ENCODE peak calls at places on chromosomes 5 and 9, in five cellular contexts. One of them, this sample, is unnamed.

GRCh38 chr5:153573326-153574033 is 83.0 kb downstream of the GRIA1 start:
- DNase-seq in kidney: no peak
- DNase-seq in kidney epithelial cell: no peak
- DNase-seq in heart right ventricle: no peak
- DNase-seq in effector memory CD4-positive, alpha-beta T cell: no peak
- DNase-seq in this sample: no peak

GRCh38 chr5:140576776-140577201 is 12.2 kb downstream of the SLC35A4 start:
- DNase-seq in kidney epithelial cell: no peak
- DNase-seq in kidney: no peak
- DNase-seq in heart right ventricle: no peak
- DNase-seq in effector memory CD4-positive, alpha-beta T cell: no peak
- DNase-seq in this sample: no peak

GRCh38 chr5:40615586-40616193 is 64.0 kb upstream of the PTGER4 start:
- DNase-seq in kidney: no peak
- DNase-seq in heart right ventricle: no peak
- DNase-seq in effector memory CD4-positive, alpha-beta T cell: no peak
- DNase-seq in kidney epithelial cell: no peak
- DNase-seq in this sample: no peak

GRCh38 chr9:77735515-77735914 is 87.4 kb upstream of the GNA14 start:
- DNase-seq in heart right ventricle: peak
- DNase-seq in kidney: no peak
- DNase-seq in effector memory CD4-positive, alpha-beta T cell: no peak
- DNase-seq in kidney epithelial cell: no peak
- DNase-seq in this sample: no peak

GRCh38 chr9:5611321-5612186 is 17.4 kb upstream of the RIC1 start:
- DNase-seq in kidney epithelial cell: no peak
- DNase-seq in effector memory CD4-positive, alpha-beta T cell: no peak
- DNase-seq in kidney: no peak
- DNase-seq in heart right ventricle: no peak
- DNase-seq in this sample: no peak

GRCh38 chr5:146344155-146345118 is 5.8 kb downstream of the POU4F3 start:
- DNase-seq in effector memory CD4-positive, alpha-beta T cell: no peak
- DNase-seq in heart right ventricle: no peak
- DNase-seq in kidney: no peak
- DNase-seq in kidney epithelial cell: no peak
- DNase-seq in this sample: no peak

GRCh38 chr5:133385346-133385745 is 227.0 kb downstream of the FSTL4 start:
- DNase-seq in effector memory CD4-positive, alpha-beta T cell: no peak
- DNase-seq in kidney epithelial cell: no peak
- DNase-seq in kidney: no peak
- DNase-seq in heart right ventricle: no peak
- DNase-seq in this sample: no peak

GRCh38 chr5:37575541-37576489 is 196.7 kb downstream of the WDR70 start:
- DNase-seq in effector memory CD4-positive, alpha-beta T cell: no peak
- DNase-seq in kidney: no peak
- DNase-seq in kidney epithelial cell: no peak
- DNase-seq in heart right ventricle: no peak
- DNase-seq in this sample: no peak

GRCh38 chr5:81192351-81192750 is 40.8 kb upstream of the CKMT2 start:
- DNase-seq in kidney epithelial cell: no peak
- DNase-seq in effector memory CD4-positive, alpha-beta T cell: no peak
- DNase-seq in heart right ventricle: no peak
- DNase-seq in kidney: no peak
- DNase-seq in this sample: no peak

GRCh38 chr5:151239237-151239861 is 13.6 kb upstream of the GM2A start:
- DNase-seq in kidney: peak
- DNase-seq in kidney epithelial cell: no peak
- DNase-seq in heart right ventricle: peak
- DNase-seq in effector memory CD4-positive, alpha-beta T cell: peak
- DNase-seq in this sample: no peak

GRCh38 chr9:137987244-137988030 is 109.9 kb downstream of the CACNA1B start:
- DNase-seq in effector memory CD4-positive, alpha-beta T cell: no peak
- DNase-seq in kidney: no peak
- DNase-seq in heart right ventricle: no peak
- DNase-seq in kidney epithelial cell: no peak
- DNase-seq in this sample: no peak

GRCh38 chr5:89277791-89278190 is 394.8 kb upstream of the MEF2C start:
- DNase-seq in heart right ventricle: no peak
- DNase-seq in kidney: no peak
- DNase-seq in effector memory CD4-positive, alpha-beta T cell: no peak
- DNase-seq in kidney epithelial cell: no peak
- DNase-seq in this sample: no peak

GRCh38 chr5:176738851-176739250 is 71.5 kb upstream of the UNC5A start:
- DNase-seq in kidney: no peak
- DNase-seq in kidney epithelial cell: no peak
- DNase-seq in effector memory CD4-positive, alpha-beta T cell: no peak
- DNase-seq in heart right ventricle: no peak
- DNase-seq in this sample: no peak

GRCh38 chr5:1343315-1343751 is 1.6 kb downstream of the CLPTM1L start:
- DNase-seq in kidney: peak
- DNase-seq in effector memory CD4-positive, alpha-beta T cell: no peak
- DNase-seq in heart right ventricle: no peak
- DNase-seq in kidney epithelial cell: no peak
- DNase-seq in this sample: no peak

GRCh38 chr5:65198777-65199120 is 283.0 kb downstream of the ADAMTS6 start:
- DNase-seq in kidney epithelial cell: peak
- DNase-seq in effector memory CD4-positive, alpha-beta T cell: no peak
- DNase-seq in kidney: no peak
- DNase-seq in heart right ventricle: no peak
- DNase-seq in this sample: no peak

GRCh38 chr5:120504057-120504456 is 40.0 kb downstream of the PRR16 start:
- DNase-seq in kidney: no peak
- DNase-seq in heart right ventricle: no peak
- DNase-seq in kidney epithelial cell: no peak
- DNase-seq in effector memory CD4-positive, alpha-beta T cell: no peak
- DNase-seq in this sample: no peak

GRCh38 chr5:143063175-143063970 is 293.2 kb downstream of the ARHGAP26 start:
- DNase-seq in kidney epithelial cell: no peak
- DNase-seq in effector memory CD4-positive, alpha-beta T cell: no peak
- DNase-seq in heart right ventricle: peak
- DNase-seq in kidney: no peak
- DNase-seq in this sample: no peak

GRCh38 chr5:36870399-36871040 is 6.0 kb upstream of the NIPBL start:
- DNase-seq in kidney epithelial cell: no peak
- DNase-seq in kidney: no peak
- DNase-seq in effector memory CD4-positive, alpha-beta T cell: no peak
- DNase-seq in heart right ventricle: no peak
- DNase-seq in this sample: peak

GRCh38 chr5:53318303-53318702 is 162.1 kb upstream of the FST start:
- DNase-seq in heart right ventricle: no peak
- DNase-seq in kidney epithelial cell: no peak
- DNase-seq in effector memory CD4-positive, alpha-beta T cell: no peak
- DNase-seq in kidney: no peak
- DNase-seq in this sample: no peak

GRCh38 chr5:33850100-33850594 is 41.6 kb downstream of the ADAMTS12 start:
- DNase-seq in heart right ventricle: no peak
- DNase-seq in kidney: no peak
- DNase-seq in effector memory CD4-positive, alpha-beta T cell: peak
- DNase-seq in kidney epithelial cell: peak
- DNase-seq in this sample: peak

GRCh38 chr9:87327567-87328125 is 170.0 kb upstream of the DAPK1 start:
- DNase-seq in kidney: no peak
- DNase-seq in kidney epithelial cell: no peak
- DNase-seq in heart right ventricle: no peak
- DNase-seq in effector memory CD4-positive, alpha-beta T cell: no peak
- DNase-seq in this sample: no peak

GRCh38 chr5:61496406-61497307 is 164.6 kb downstream of the ZSWIM6 start:
- DNase-seq in heart right ventricle: no peak
- DNase-seq in kidney epithelial cell: no peak
- DNase-seq in kidney: no peak
- DNase-seq in effector memory CD4-positive, alpha-beta T cell: no peak
- DNase-seq in this sample: no peak
- H3K4me3 ChIP-seq in heart right ventricle: no peak
- H3K4me3 ChIP-seq in kidney epithelial cell: no peak
- H3K4me3 ChIP-seq in kidney: no peak
- H3K4me3 ChIP-seq in effector memory CD4-positive, alpha-beta T cell: no peak
- H3K4me3 ChIP-seq in this sample: no peak

GRCh38 chr5:138725885-138726457 is 27.3 kb upstream of the CTNNA1 start:
- DNase-seq in kidney epithelial cell: no peak
- DNase-seq in heart right ventricle: peak
- DNase-seq in kidney: no peak
- DNase-seq in effector memory CD4-positive, alpha-beta T cell: no peak
- DNase-seq in this sample: no peak

GRCh38 chr5:138726848-138727247 is 26.4 kb upstream of the CTNNA1 start:
- DNase-seq in kidney epithelial cell: no peak
- DNase-seq in effector memory CD4-positive, alpha-beta T cell: no peak
- DNase-seq in kidney: no peak
- DNase-seq in heart right ventricle: no peak
- DNase-seq in this sample: peak

GRCh38 chr5:138722518-138722917 is 30.7 kb upstream of the CTNNA1 start:
- DNase-seq in kidney: no peak
- DNase-seq in effector memory CD4-positive, alpha-beta T cell: no peak
- DNase-seq in kidney epithelial cell: no peak
- DNase-seq in heart right ventricle: no peak
- DNase-seq in this sample: peak

GRCh38 chr5:138725153-138725884 is 27.9 kb upstream of the CTNNA1 start:
- DNase-seq in kidney: peak
- DNase-seq in effector memory CD4-positive, alpha-beta T cell: no peak
- DNase-seq in heart right ventricle: peak
- DNase-seq in kidney epithelial cell: peak
- DNase-seq in this sample: no peak

GRCh38 chr5:138724470-138725146 is 28.6 kb upstream of the CTNNA1 start:
- DNase-seq in heart right ventricle: peak
- DNase-seq in kidney epithelial cell: no peak
- DNase-seq in effector memory CD4-positive, alpha-beta T cell: no peak
- DNase-seq in kidney: no peak
- DNase-seq in this sample: no peak
- H3K4me3 ChIP-seq in heart right ventricle: no peak
- H3K4me3 ChIP-seq in kidney epithelial cell: no peak
- H3K4me3 ChIP-seq in effector memory CD4-positive, alpha-beta T cell: no peak
- H3K4me3 ChIP-seq in kidney: no peak
- H3K4me3 ChIP-seq in this sample: no peak

GRCh38 chr5:122629278-122629677 is 145.6 kb upstream of the SNX2 start:
- DNase-seq in heart right ventricle: no peak
- DNase-seq in kidney: no peak
- DNase-seq in effector memory CD4-positive, alpha-beta T cell: no peak
- DNase-seq in kidney epithelial cell: no peak
- DNase-seq in this sample: no peak
- H3K4me3 ChIP-seq in heart right ventricle: no peak
- H3K4me3 ChIP-seq in kidney: no peak
- H3K4me3 ChIP-seq in effector memory CD4-positive, alpha-beta T cell: no peak
- H3K4me3 ChIP-seq in kidney epithelial cell: no peak
- H3K4me3 ChIP-seq in this sample: no peak

GRCh38 chr5:83720805-83721431 is at the start of gene HAPLN1:
- DNase-seq in kidney epithelial cell: no peak
- DNase-seq in kidney: no peak
- DNase-seq in effector memory CD4-positive, alpha-beta T cell: no peak
- DNase-seq in heart right ventricle: no peak
- DNase-seq in this sample: no peak

GRCh38 chr5:83718195-83718825 is 2.3 kb downstream of the HAPLN1 start:
- DNase-seq in heart right ventricle: peak
- DNase-seq in kidney epithelial cell: peak
- DNase-seq in kidney: no peak
- DNase-seq in effector memory CD4-positive, alpha-beta T cell: no peak
- DNase-seq in this sample: peak

GRCh38 chr5:83721878-83722779 is 1.5 kb upstream of the HAPLN1 start:
- DNase-seq in kidney: peak
- DNase-seq in heart right ventricle: peak
- DNase-seq in effector memory CD4-positive, alpha-beta T cell: no peak
- DNase-seq in kidney epithelial cell: no peak
- DNase-seq in this sample: no peak

GRCh38 chr5:83715316-83716060 is 5.2 kb downstream of the HAPLN1 start:
- DNase-seq in kidney: no peak
- DNase-seq in kidney epithelial cell: no peak
- DNase-seq in effector memory CD4-positive, alpha-beta T cell: no peak
- DNase-seq in heart right ventricle: no peak
- DNase-seq in this sample: no peak

GRCh38 chr5:83718936-83719495 is 1.6 kb downstream of the HAPLN1 start:
- DNase-seq in effector memory CD4-positive, alpha-beta T cell: no peak
- DNase-seq in heart right ventricle: no peak
- DNase-seq in kidney: no peak
- DNase-seq in kidney epithelial cell: no peak
- DNase-seq in this sample: no peak
- H3K4me3 ChIP-seq in effector memory CD4-positive, alpha-beta T cell: no peak
- H3K4me3 ChIP-seq in heart right ventricle: no peak
- H3K4me3 ChIP-seq in kidney: no peak
- H3K4me3 ChIP-seq in kidney epithelial cell: no peak
- H3K4me3 ChIP-seq in this sample: no peak

GRCh38 chr9:80059979-80060378 is 488.2 kb downstream of the TLE4 start:
- DNase-seq in effector memory CD4-positive, alpha-beta T cell: no peak
- DNase-seq in kidney epithelial cell: no peak
- DNase-seq in heart right ventricle: no peak
- DNase-seq in kidney: no peak
- DNase-seq in this sample: no peak

GRCh38 chr9:80059191-80059590 is 487.4 kb downstream of the TLE4 start:
- DNase-seq in kidney: no peak
- DNase-seq in heart right ventricle: no peak
- DNase-seq in kidney epithelial cell: no peak
- DNase-seq in effector memory CD4-positive, alpha-beta T cell: no peak
- DNase-seq in this sample: no peak

GRCh38 chr9:80062581-80062980 is 490.8 kb downstream of the TLE4 start:
- DNase-seq in effector memory CD4-positive, alpha-beta T cell: no peak
- DNase-seq in heart right ventricle: no peak
- DNase-seq in kidney: no peak
- DNase-seq in kidney epithelial cell: no peak
- DNase-seq in this sample: no peak

GRCh38 chr9:80061096-80061495 is 489.3 kb downstream of the TLE4 start:
- DNase-seq in kidney: no peak
- DNase-seq in effector memory CD4-positive, alpha-beta T cell: no peak
- DNase-seq in kidney epithelial cell: no peak
- DNase-seq in heart right ventricle: no peak
- DNase-seq in this sample: no peak

DNA sequence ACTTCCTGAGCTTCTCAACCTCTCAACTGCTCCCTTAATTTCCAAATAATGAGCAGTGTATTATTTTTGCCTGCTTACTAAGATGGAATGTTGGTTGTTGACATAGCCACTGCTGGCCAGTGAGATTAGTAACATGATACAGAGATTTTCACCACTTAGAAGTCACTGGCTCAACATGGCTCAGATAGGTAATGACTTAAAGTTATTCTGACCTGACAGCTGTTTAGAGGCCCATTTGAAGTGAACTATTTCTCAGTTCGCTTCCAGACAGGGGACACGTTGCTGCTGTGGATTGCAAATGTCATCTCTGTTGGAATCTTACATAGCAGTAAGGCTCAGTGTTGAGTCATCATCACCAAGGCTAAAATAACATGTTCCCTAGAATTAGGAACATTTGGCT is 490.2 kb downstream of the TLE4 start:
- DNase-seq in heart right ventricle: no peak
- DNase-seq in effector memory CD4-positive, alpha-beta T cell: no peak
- DNase-seq in kidney epithelial cell: peak
- DNase-seq in kidney: no peak
- DNase-seq in this sample: no peak
- H3K4me3 ChIP-seq in heart right ventricle: no peak
- H3K4me3 ChIP-seq in effector memory CD4-positive, alpha-beta T cell: no peak
- H3K4me3 ChIP-seq in kidney epithelial cell: no peak
- H3K4me3 ChIP-seq in kidney: no peak
- H3K4me3 ChIP-seq in this sample: no peak

GRCh38 chr5:4373051-4373450 is 767.1 kb upstream of the ADAMTS16 start:
- DNase-seq in kidney: no peak
- DNase-seq in kidney epithelial cell: no peak
- DNase-seq in effector memory CD4-positive, alpha-beta T cell: no peak
- DNase-seq in heart right ventricle: no peak
- DNase-seq in this sample: no peak
- H3K4me3 ChIP-seq in kidney: no peak
- H3K4me3 ChIP-seq in kidney epithelial cell: no peak
- H3K4me3 ChIP-seq in effector memory CD4-positive, alpha-beta T cell: no peak
- H3K4me3 ChIP-seq in heart right ventricle: no peak
- H3K4me3 ChIP-seq in this sample: no peak

GRCh38 chr5:149820536-149821503 is 90.7 kb downstream of the PPARGC1B start:
- DNase-seq in kidney epithelial cell: no peak
- DNase-seq in effector memory CD4-positive, alpha-beta T cell: no peak
- DNase-seq in heart right ventricle: no peak
- DNase-seq in kidney: peak
- DNase-seq in this sample: no peak
- H3K4me3 ChIP-seq in kidney epithelial cell: no peak
- H3K4me3 ChIP-seq in effector memory CD4-positive, alpha-beta T cell: no peak
- H3K4me3 ChIP-seq in heart right ventricle: peak
- H3K4me3 ChIP-seq in kidney: no peak
- H3K4me3 ChIP-seq in this sample: no peak

This sample was measured in Jurkat, Clone E6-1.